ENCODE peak calls at places on chromosome 10, in seven cellular contexts. D is NCI-H1092 treated with DMSO at 0.1 percent for 48 hours; E is kidney epithelial cell; T is suprapubic skin; K is activated naive CD4-positive, alpha-beta T cell treated with anti-CD3 and anti-CD28 coated beads, Interleukin-2, amount 10 ng/mL, durations not matched to agents 7 days and 5 days; J is astrocyte of the spinal cord; Y is dorsolateral prefrontal cortex. B is an unnamed sample.
A peak's percentile ranks its signal among the peaks of the same experiment; 100 is the strongest.

GRCh38 chr10:1401056-1401965 is 336.0 kb downstream of the ADARB2 start:
- DNase-seq in D (no peak), E (no peak), T (no peak), K (no peak), J (no peak), Y (no peak), B (no peak)

GRCh38 chr10:62027841-62028501 is 126.5 kb downstream of the ARID5B start:
- DNase-seq in D (no peak), E (no peak), T (no peak), K (no peak), J (no peak), Y (no peak), B (peak; percentile 59)

GRCh38 chr10:100148353-100149211 is 37.2 kb downstream of the ERLIN1 start:
- DNase-seq in D (no peak), E (peak; percentile 59), T (no peak), K (no peak), J (peak; percentile 17), Y (no peak), B (peak; percentile 68)

GRCh38 chr10:79360499-79361342 is 13.5 kb downstream of the PPIF start:
- DNase-seq in D (no peak), E (no peak), T (no peak), K (no peak), J (no peak), Y (no peak), B (no peak)

GRCh38 chr10:124255556-124255955 is 162.2 kb upstream of the CHST15 start:
- DNase-seq in D (no peak), E (no peak), T (no peak), K (no peak), J (no peak), Y (no peak), B (peak; percentile 9)

GRCh38 chr10:10126231-10126630 is 891.4 kb upstream of the CELF2 start:
- DNase-seq in D (no peak), E (no peak), T (no peak), K (no peak), J (no peak), Y (no peak), B (peak; percentile 34)

GRCh38 chr10:118865998-118866778 is 111.4 kb upstream of the CACUL1 start:
- DNase-seq in D (no peak), E (no peak), T (no peak), K (no peak), J (no peak), Y (no peak), B (no peak)

GRCh38 chr10:71045188-71045841 is 156.9 kb upstream of the PCBD1 start:
- DNase-seq in D (peak; percentile 67), E (no peak), T (no peak), K (no peak), J (no peak), Y (no peak), B (no peak)

GRCh38 chr10:113177163-113177935 is 227.3 kb downstream of the TCF7L2 start:
- DNase-seq in D (peak; percentile 71), E (no peak), T (no peak), K (no peak), J (no peak), Y (peak; percentile 52), B (no peak)

GRCh38 chr10:63236113-63236935 is 103.2 kb downstream of the NRBF2 start:
- DNase-seq in D (no peak), E (peak; percentile 90), T (no peak), K (no peak), J (peak; percentile 94), Y (no peak), B (peak; percentile 95)